ENCODE peak calls at places on chromosome 17, in six cellular contexts. One of them, this sample, is unnamed.
A peak's percentile ranks its signal among the peaks of the same experiment; 100 is the strongest.

GRCh38 chr17:8707591-8708453 is 36.8 kb downstream of the CCDC42 start:
- DNase-seq in psoas muscle: no peak
- DNase-seq in activated CD8-positive, alpha-beta T cell treated with anti-CD3 and anti-CD28 coated beads for 36 hours: no peak
- DNase-seq in activated CD4-positive, CD25-positive, alpha-beta regulatory T cell: no peak
- DNase-seq in NCI-H345: no peak
- DNase-seq in iris pigment epithelial cell: no peak
- DNase-seq in this sample: no peak

GRCh38 chr17:41665566-41666335 is 22.9 kb upstream of the EIF1 start:
- DNase-seq in psoas muscle: peak; percentile 94
- DNase-seq in activated CD8-positive, alpha-beta T cell treated with anti-CD3 and anti-CD28 coated beads for 36 hours: peak; percentile 92
- DNase-seq in activated CD4-positive, CD25-positive, alpha-beta regulatory T cell: peak; percentile 86
- DNase-seq in NCI-H345: peak; percentile 88
- DNase-seq in iris pigment epithelial cell: peak; percentile 82
- DNase-seq in this sample: peak; percentile 79

GRCh38 chr17:12078791-12079190 is 58.1 kb downstream of the MAP2K4 start:
- DNase-seq in psoas muscle: no peak
- DNase-seq in activated CD8-positive, alpha-beta T cell treated with anti-CD3 and anti-CD28 coated beads for 36 hours: no peak
- DNase-seq in activated CD4-positive, CD25-positive, alpha-beta regulatory T cell: no peak
- DNase-seq in NCI-H345: no peak
- DNase-seq in iris pigment epithelial cell: peak; percentile 86
- DNase-seq in this sample: no peak

GRCh38 chr17:35022536-35023063 is 40.9 kb downstream of the RFFL start:
- DNase-seq in psoas muscle: peak; percentile 79
- DNase-seq in activated CD8-positive, alpha-beta T cell treated with anti-CD3 and anti-CD28 coated beads for 36 hours: peak; percentile 88
- DNase-seq in activated CD4-positive, CD25-positive, alpha-beta regulatory T cell: peak; percentile 9
- DNase-seq in NCI-H345: peak; percentile 77
- DNase-seq in iris pigment epithelial cell: peak; percentile 94
- DNase-seq in this sample: peak; percentile 91

GRCh38 chr17:28426081-28426519 is 20.1 kb upstream of the SLC46A1 start:
- DNase-seq in psoas muscle: no peak
- DNase-seq in activated CD8-positive, alpha-beta T cell treated with anti-CD3 and anti-CD28 coated beads for 36 hours: no peak
- DNase-seq in activated CD4-positive, CD25-positive, alpha-beta regulatory T cell: no peak
- DNase-seq in NCI-H345: no peak
- DNase-seq in iris pigment epithelial cell: no peak
- DNase-seq in this sample: no peak

GRCh38 chr17:67441052-67441738 is 64.1 kb downstream of the PITPNC1 start:
- DNase-seq in psoas muscle: no peak
- DNase-seq in activated CD8-positive, alpha-beta T cell treated with anti-CD3 and anti-CD28 coated beads for 36 hours: peak; percentile 90
- DNase-seq in activated CD4-positive, CD25-positive, alpha-beta regulatory T cell: no peak
- DNase-seq in NCI-H345: no peak
- DNase-seq in iris pigment epithelial cell: peak; percentile 66
- DNase-seq in this sample: no peak

GRCh38 chr17:5883775-5884665 is 186.2 kb upstream of the WSCD1 start:
- DNase-seq in psoas muscle: no peak
- DNase-seq in activated CD8-positive, alpha-beta T cell treated with anti-CD3 and anti-CD28 coated beads for 36 hours: no peak
- DNase-seq in activated CD4-positive, CD25-positive, alpha-beta regulatory T cell: no peak
- DNase-seq in NCI-H345: peak; percentile 32
- DNase-seq in iris pigment epithelial cell: no peak
- DNase-seq in this sample: no peak

GRCh38 chr17:71472809-71473789 is 647.7 kb upstream of the SOX9 start:
- DNase-seq in psoas muscle: no peak
- DNase-seq in activated CD8-positive, alpha-beta T cell treated with anti-CD3 and anti-CD28 coated beads for 36 hours: no peak
- DNase-seq in activated CD4-positive, CD25-positive, alpha-beta regulatory T cell: no peak
- DNase-seq in NCI-H345: peak; percentile 63
- DNase-seq in iris pigment epithelial cell: peak; percentile 57
- DNase-seq in this sample: peak; percentile 47

GRCh38 chr17:73462830-73463229 is 151.0 kb upstream of the CDC42EP4 start:
- DNase-seq in psoas muscle: no peak
- DNase-seq in activated CD8-positive, alpha-beta T cell treated with anti-CD3 and anti-CD28 coated beads for 36 hours: no peak
- DNase-seq in activated CD4-positive, CD25-positive, alpha-beta regulatory T cell: no peak
- DNase-seq in NCI-H345: peak; percentile 83
- DNase-seq in iris pigment epithelial cell: no peak
- DNase-seq in this sample: no peak

GRCh38 chr17:67993153-67993997 is 2.9 kb downstream of the C17orf58 start:
- DNase-seq in psoas muscle: peak; percentile 92
- DNase-seq in activated CD8-positive, alpha-beta T cell treated with anti-CD3 and anti-CD28 coated beads for 36 hours: peak; percentile 70
- DNase-seq in activated CD4-positive, CD25-positive, alpha-beta regulatory T cell: peak; percentile 47
- DNase-seq in NCI-H345: peak; percentile 91
- DNase-seq in iris pigment epithelial cell: peak; percentile 84
- DNase-seq in this sample: peak; percentile 85

GRCh38 chr17:34579017-34579946 is at the start of gene TMEM132E:
- DNase-seq in psoas muscle: no peak
- DNase-seq in activated CD8-positive, alpha-beta T cell treated with anti-CD3 and anti-CD28 coated beads for 36 hours: peak; percentile 20
- DNase-seq in activated CD4-positive, CD25-positive, alpha-beta regulatory T cell: no peak
- DNase-seq in NCI-H345: peak; percentile 54
- DNase-seq in iris pigment epithelial cell: peak; percentile 12
- DNase-seq in this sample: peak; percentile 72

GRCh38 chr17:81869221-81870154 is 1.6 kb downstream of the ARHGDIA start:
- DNase-seq in psoas muscle: no peak
- DNase-seq in activated CD8-positive, alpha-beta T cell treated with anti-CD3 and anti-CD28 coated beads for 36 hours: peak; percentile 59
- DNase-seq in activated CD4-positive, CD25-positive, alpha-beta regulatory T cell: no peak
- DNase-seq in NCI-H345: no peak
- DNase-seq in iris pigment epithelial cell: peak; percentile 23
- DNase-seq in this sample: no peak